ENCODE peak calls at places on chromosomes 4 and X, in five cellular contexts. Z, B, V, K and J are unnamed samples.

GRCh38 chr4:76060506-76060905 is 14.0 kb upstream of the ART3 start:
- DNase-seq in Z (no peak), B (no peak), V (no peak), K (no peak), J (no peak)

GRCh38 chr4:65825121-65825520 is 154.8 kb upstream of the EPHA5 start:
- DNase-seq in Z (no peak), B (peak), V (peak), K (peak), J (peak)

GRCh38 chr4:85717847-85718246 is 242.9 kb downstream of the ARHGAP24 start:
- DNase-seq in Z (no peak), B (no peak), V (no peak), K (no peak), J (no peak)

GRCh38 chr4:104896623-104897296 is 249.9 kb upstream of the TET2 start:
- DNase-seq in Z (no peak), B (no peak), V (no peak), K (no peak), J (no peak)

GRCh38 chrX:41596586-41596985 is 92.2 kb upstream of the GPR34 start:
- DNase-seq in Z (no peak), B (peak), V (no peak), K (peak), J (no peak)

GRCh38 chrX:23373129-23373804 is 38.6 kb downstream of the PTCHD1 start:
- DNase-seq in Z (no peak), B (peak), V (peak), K (peak), J (peak)

GRCh38 chr4:123449780-123450179 is 53.2 kb downstream of the SPRY1 start:
- DNase-seq in Z (no peak), B (peak), V (no peak), K (peak), J (peak)

GRCh38 chr4:118927976-118928375 is 39.3 kb downstream of the SYNPO2 start:
- DNase-seq in Z (no peak), B (no peak), V (no peak), K (no peak), J (no peak)

GRCh38 chr4:15870079-15870478 is 68.5 kb downstream of the FGFBP1 start:
- DNase-seq in Z (no peak), B (no peak), V (no peak), K (no peak), J (no peak)

GRCh38 chr4:25619601-25620000 is 36.0 kb upstream of the SLC34A2 start:
- DNase-seq in Z (no peak), B (no peak), V (no peak), K (no peak), J (no peak)

GRCh38 chr4:162634390-162634789 is 470.6 kb upstream of the FSTL5 start:
- DNase-seq in Z (no peak), B (no peak), V (no peak), K (no peak), J (no peak)

GRCh38 chr4:15186149-15186548 is 183.9 kb downstream of the CPEB2 start:
- DNase-seq in Z (no peak), B (peak), V (no peak), K (peak), J (no peak)

GRCh38 chrX:13081385-13082285 is 37.2 kb upstream of the FAM9C start:
- DNase-seq in Z (no peak), B (no peak), V (no peak), K (peak), J (no peak)

GRCh38 chrX:45472968-45473367 is 272.3 kb upstream of the DIPK2B start:
- DNase-seq in Z (no peak), B (no peak), V (peak), K (peak), J (peak)

GRCh38 chr4:174686826-174687225 is 142.2 kb downstream of the GLRA3 start:
- DNase-seq in Z (no peak), B (no peak), V (no peak), K (no peak), J (no peak)

GRCh38 chrX:39836802-39837420 is 260.8 kb downstream of the BCOR start:
- DNase-seq in Z (no peak), B (no peak), V (no peak), K (no peak), J (no peak)

GRCh38 chrX:148500428-148501120 is at the start of gene AFF2:
- DNase-seq in Z (peak), B (peak), V (no peak), K (no peak), J (no peak)

GRCh38 chrX:71178908-71179307 is 34.3 kb downstream of the NLGN3 start:
- DNase-seq in Z (peak), B (peak), V (peak), K (peak), J (peak)

GRCh38 chr4:22417408-22417807 is 98.5 kb downstream of the ADGRA3 start:
- DNase-seq in Z (no peak), B (peak), V (no peak), K (no peak), J (no peak)

GRCh38 chrX:83509246-83509801 is 1.2 kb downstream of the POU3F4 start:
- DNase-seq in Z (no peak), B (no peak), V (no peak), K (no peak), J (no peak)

GRCh38 chr4:14695411-14695810 is 306.9 kb upstream of the CPEB2 start:
- DNase-seq in Z (no peak), B (peak), V (no peak), K (no peak), J (peak)

GRCh38 chr4:169906104-169906503 is 120.1 kb downstream of the MFAP3L start:
- DNase-seq in Z (no peak), B (no peak), V (no peak), K (no peak), J (no peak)

GRCh38 chr4:70133473-70133872 is 20.6 kb upstream of the PRR27 start:
- DNase-seq in Z (no peak), B (no peak), V (no peak), K (no peak), J (no peak)